ENCODE peak calls at places on chromosomes 11 and 22, in four cellular contexts. D is HepG2, K is GM12878, T is H1. M is an unnamed sample.
A peak's percentile ranks its signal among the peaks of the same experiment; 100 is the strongest.

GRCh38 chr22:38866024-38866398 is 6.0 kb downstream of the CBX6 start:
- DNase-seq in D (no peak), K (no peak), T (no peak), M (no peak)

GRCh38 chr22:25623310-25623734 is 58.8 kb downstream of the GRK3 start:
- DNase-seq in D (no peak), K (peak; percentile 93), T (no peak), M (no peak)

GRCh38 chr11:2302280-2302843 is 549 bp downstream of the TSPAN32 start:
- DNase-seq in D (no peak), K (no peak), T (no peak), M (no peak)

GRCh38 chr11:99171330-99171729 is 150.6 kb downstream of the CNTN5 start:
- DNase-seq in D (no peak), K (no peak), T (no peak), M (no peak)

GRCh38 chr11:112847568-112847967 is 113.7 kb upstream of the NCAM1 start:
- DNase-seq in D (no peak), K (no peak), T (no peak), M (no peak)

GRCh38 chr22:27895600-27895999 is 23.5 kb downstream of the PITPNB start:
- DNase-seq in D (no peak), K (peak; percentile 76), T (no peak), M (no peak)

GRCh38 chr11:88405853-88406252 is 68.3 kb upstream of the CTSC start:
- DNase-seq in D (no peak), K (no peak), T (no peak), M (no peak)

GRCh38 chr11:128963744-128964340 is 21.2 kb upstream of the TP53AIP1 start:
- DNase-seq in D (no peak), K (no peak), T (no peak), M (no peak)

GRCh38 chr22:48258841-48259240 is 1496.4 kb downstream of the TBC1D22A start:
- DNase-seq in D (no peak), K (no peak), T (no peak), M (no peak)

GRCh38 chr11:37747121-37747520 is 1149.1 kb upstream of the RAG2 start:
- DNase-seq in D (no peak), K (no peak), T (no peak), M (no peak)

GRCh38 chr11:34783816-34784317 is 132.3 kb downstream of the APIP start:
- DNase-seq in D (peak; percentile 98), K (no peak), T (no peak), M (no peak)

GRCh38 chr11:59158206-59159068 is 13.5 kb upstream of the DTX4 start:
- DNase-seq in D (peak; percentile 56), K (no peak), T (no peak), M (peak; percentile 77)

GRCh38 chr22:31682751-31683150 is 20.7 kb upstream of the PISD start:
- DNase-seq in D (no peak), K (no peak), T (no peak), M (no peak)

GRCh38 chr22:39175127-39176066 is 22.9 kb upstream of the CBX7 start:
- DNase-seq in D (no peak), K (no peak), T (no peak), M (no peak)

GRCh38 chr11:126878892-126879291 is 121.7 kb downstream of the KIRREL3 start:
- DNase-seq in D (no peak), K (no peak), T (no peak), M (no peak)

GRCh38 chr11:3835752-3836151 is 5.0 kb downstream of the RHOG start:
- DNase-seq in D (no peak), K (no peak), T (no peak), M (no peak)

DNA sequence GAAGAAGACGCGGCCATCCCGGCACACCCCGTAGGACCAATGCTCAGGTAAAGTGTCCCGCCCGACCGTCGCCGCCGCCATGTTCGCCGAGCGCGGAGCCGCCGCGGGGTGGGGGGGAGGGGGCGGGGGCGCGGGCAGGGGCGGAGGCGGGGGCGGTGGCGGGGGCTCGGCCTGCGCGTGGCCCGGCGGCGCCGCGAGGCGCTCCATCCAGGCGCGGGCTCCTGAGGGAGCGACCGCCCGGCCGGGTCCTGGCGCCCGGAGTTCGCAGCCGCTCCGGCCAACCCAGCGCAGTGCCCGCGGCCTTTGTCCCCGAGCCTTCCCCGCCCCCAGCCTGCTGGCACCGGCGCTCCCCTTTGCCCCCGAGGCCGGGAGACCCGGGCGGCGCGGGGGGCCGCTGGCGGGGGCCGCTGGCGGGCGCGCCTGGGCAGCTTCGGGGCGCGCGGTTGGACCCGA is at the start of gene PLEKHA7:
- DNase-seq in D (peak; percentile 28), K (no peak), T (no peak), M (peak; percentile 48)
- TF ChIP-seq BRCA1 in D (no peak), K (no peak), T (no peak), M (no peak)

GRCh38 chr11:65226103-65226442 is 35.7 kb upstream of the POLA2 start:
- DNase-seq in D (no peak), K (no peak), T (no peak), M (no peak)
- TF ChIP-seq BRCA1 in D (no peak), K (no peak), T (no peak), M (no peak)

DNA sequence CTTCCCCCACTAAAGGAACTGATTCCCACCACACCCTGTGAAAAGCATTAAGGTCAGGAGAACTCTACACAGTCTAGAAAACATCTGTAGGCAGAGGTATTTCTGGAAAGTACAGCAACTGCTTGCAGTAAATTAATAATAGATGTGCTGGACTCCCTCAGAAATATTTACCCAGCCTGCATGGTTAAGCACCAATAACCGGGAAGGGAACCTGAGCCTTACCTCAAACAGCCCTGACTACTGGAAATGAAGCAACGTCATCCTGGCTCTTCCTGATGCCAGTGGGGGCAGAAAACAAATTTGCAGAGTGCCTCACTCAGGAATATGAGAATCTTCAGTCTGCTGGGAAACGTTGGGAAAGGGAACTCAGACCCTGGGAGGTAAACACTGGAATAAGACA is 318.1 kb downstream of the TENM4 start:
- DNase-seq in D (no peak), K (no peak), T (no peak), M (no peak)
- TF ChIP-seq BRCA1 in D (no peak), K (no peak), T (no peak), M (no peak)

DNA sequence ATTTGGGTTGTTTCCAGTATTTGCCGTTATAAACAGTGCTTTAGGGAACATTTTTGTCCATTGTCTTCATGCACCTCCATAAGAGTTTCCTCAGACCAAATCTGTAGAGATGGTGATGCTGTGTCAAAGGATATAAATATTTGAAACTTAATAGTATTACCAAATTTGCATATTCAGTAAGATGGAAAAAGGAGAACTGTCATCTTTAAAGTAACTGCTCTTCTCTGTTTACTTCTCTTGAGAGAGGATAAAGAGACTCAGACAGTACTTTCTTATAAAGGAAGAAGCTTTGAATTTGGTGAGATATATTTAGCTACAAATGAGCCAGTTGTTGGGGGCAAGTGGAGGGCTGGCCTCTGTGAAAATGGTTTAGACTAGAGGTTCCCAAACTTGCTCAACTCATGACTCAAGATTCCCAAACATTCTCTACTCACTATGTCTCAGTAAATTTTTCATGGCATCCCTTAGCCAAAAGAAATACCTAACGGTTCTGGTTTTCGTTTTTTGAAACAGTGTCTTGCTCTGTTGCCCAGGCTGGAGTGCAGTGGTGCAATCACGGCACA is 26.2 kb downstream of the SHISA8 start:
- DNase-seq in D (no peak), K (no peak), T (no peak), M (no peak)
- TF ChIP-seq BRCA1 in D (no peak), K (no peak), T (no peak), M (no peak)

DNA sequence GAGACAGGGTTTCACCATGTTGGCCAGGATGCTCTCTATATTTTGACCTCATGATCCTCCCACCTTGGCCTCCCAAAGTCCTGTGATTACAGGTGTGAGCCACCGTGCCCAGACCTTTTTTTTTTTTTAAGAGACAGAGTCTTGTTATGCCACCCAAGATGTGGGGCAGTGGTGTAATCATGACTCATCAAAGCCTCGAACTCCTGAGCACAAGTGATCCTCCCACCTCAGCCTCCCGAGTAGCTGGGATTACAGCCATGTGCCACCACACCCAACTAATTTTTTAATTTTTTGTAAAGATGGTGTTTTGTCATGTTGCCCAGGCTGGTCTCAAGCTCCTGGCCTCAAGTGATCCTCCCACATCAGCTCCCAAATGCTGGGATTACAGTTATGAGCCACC is 37.9 kb downstream of the IZUMO1R start:
- DNase-seq in D (no peak), K (no peak), T (no peak), M (no peak)
- TF ChIP-seq BRCA1 in D (no peak), K (no peak), T (no peak), M (no peak)

M was measured in K562.